ENCODE peak calls at places on chromosomes 5 and 9, in ten cellular contexts. One of them, this sample, is unnamed.

GRCh38 chr5:29276371-29276770 is 1917.1 kb upstream of the CDH6 start:
- DNase-seq in right cardiac atrium: no peak
- DNase-seq in neuronal stem cell: no peak
- DNase-seq in MM.1S: no peak
- DNase-seq in ovary: no peak
- DNase-seq in GM23248: no peak
- DNase-seq in K562: no peak
- DNase-seq in mucosa of descending colon: no peak
- DNase-seq in IMR-90: no peak
- DNase-seq in tibial artery: no peak
- DNase-seq in this sample: no peak

GRCh38 chr5:1544294-1545010 is 20.7 kb upstream of the LPCAT1 start:
- DNase-seq in tibial artery: no peak
- DNase-seq in mucosa of descending colon: no peak
- DNase-seq in neuronal stem cell: no peak
- DNase-seq in MM.1S: no peak
- DNase-seq in IMR-90: no peak
- DNase-seq in right cardiac atrium: no peak
- DNase-seq in K562: no peak
- DNase-seq in ovary: no peak
- DNase-seq in GM23248: peak; percentile 12
- DNase-seq in this sample: no peak

GRCh38 chr9:117234178-117234577 is 180.7 kb downstream of the ASTN2 start:
- DNase-seq in GM23248: no peak
- DNase-seq in K562: no peak
- DNase-seq in mucosa of descending colon: no peak
- DNase-seq in right cardiac atrium: no peak
- DNase-seq in tibial artery: no peak
- DNase-seq in neuronal stem cell: no peak
- DNase-seq in MM.1S: no peak
- DNase-seq in ovary: no peak
- DNase-seq in IMR-90: no peak
- DNase-seq in this sample: no peak

GRCh38 chr9:109483771-109484442 is 14.2 kb downstream of the PTPN3 start:
- DNase-seq in ovary: no peak
- DNase-seq in MM.1S: no peak
- DNase-seq in neuronal stem cell: no peak
- DNase-seq in mucosa of descending colon: no peak
- DNase-seq in IMR-90: no peak
- DNase-seq in K562: no peak
- DNase-seq in GM23248: no peak
- DNase-seq in tibial artery: no peak
- DNase-seq in right cardiac atrium: no peak
- DNase-seq in this sample: no peak

GRCh38 chr5:124908603-124909451 is 162.4 kb upstream of the ZNF608 start:
- DNase-seq in neuronal stem cell: no peak
- DNase-seq in right cardiac atrium: no peak
- DNase-seq in mucosa of descending colon: peak; percentile 54
- DNase-seq in ovary: no peak
- DNase-seq in MM.1S: no peak
- DNase-seq in K562: no peak
- DNase-seq in IMR-90: peak; percentile 18
- DNase-seq in GM23248: peak; percentile 43
- DNase-seq in tibial artery: no peak
- DNase-seq in this sample: no peak

GRCh38 chr5:89302102-89302891 is 419.3 kb upstream of the MEF2C start:
- DNase-seq in K562: no peak
- DNase-seq in right cardiac atrium: no peak
- DNase-seq in mucosa of descending colon: no peak
- DNase-seq in neuronal stem cell: no peak
- DNase-seq in GM23248: no peak
- DNase-seq in tibial artery: no peak
- DNase-seq in IMR-90: no peak
- DNase-seq in MM.1S: no peak
- DNase-seq in ovary: no peak
- DNase-seq in this sample: no peak

GRCh38 chr5:91175708-91176107 is 207.4 kb downstream of the ARRDC3 start:
- DNase-seq in MM.1S: no peak
- DNase-seq in ovary: no peak
- DNase-seq in K562: no peak
- DNase-seq in GM23248: no peak
- DNase-seq in tibial artery: no peak
- DNase-seq in right cardiac atrium: no peak
- DNase-seq in neuronal stem cell: no peak
- DNase-seq in mucosa of descending colon: no peak
- DNase-seq in IMR-90: no peak
- DNase-seq in this sample: no peak

GRCh38 chr5:127492854-127493738 is 24.3 kb upstream of the PRRC1 start:
- DNase-seq in neuronal stem cell: peak; percentile 44
- DNase-seq in mucosa of descending colon: peak; percentile 12
- DNase-seq in MM.1S: peak; percentile 57
- DNase-seq in right cardiac atrium: no peak
- DNase-seq in K562: peak; percentile 38
- DNase-seq in IMR-90: peak; percentile 36
- DNase-seq in GM23248: peak; percentile 72
- DNase-seq in tibial artery: no peak
- DNase-seq in ovary: no peak
- DNase-seq in this sample: no peak

GRCh38 chr9:129237804-129238203 is 59.7 kb upstream of the IER5L start:
- DNase-seq in MM.1S: no peak
- DNase-seq in IMR-90: no peak
- DNase-seq in GM23248: no peak
- DNase-seq in tibial artery: no peak
- DNase-seq in neuronal stem cell: no peak
- DNase-seq in mucosa of descending colon: no peak
- DNase-seq in K562: no peak
- DNase-seq in right cardiac atrium: no peak
- DNase-seq in ovary: no peak
- DNase-seq in this sample: no peak

GRCh38 chr5:39130716-39131115 is 56.5 kb upstream of the RICTOR start:
- DNase-seq in K562: no peak
- DNase-seq in ovary: no peak
- DNase-seq in IMR-90: no peak
- DNase-seq in tibial artery: no peak
- DNase-seq in MM.1S: no peak
- DNase-seq in right cardiac atrium: no peak
- DNase-seq in GM23248: no peak
- DNase-seq in mucosa of descending colon: no peak
- DNase-seq in neuronal stem cell: no peak
- DNase-seq in this sample: no peak

GRCh38 chr5:39132128-39132447 is 57.9 kb upstream of the RICTOR start:
- DNase-seq in right cardiac atrium: no peak
- DNase-seq in ovary: no peak
- DNase-seq in MM.1S: no peak
- DNase-seq in mucosa of descending colon: no peak
- DNase-seq in neuronal stem cell: no peak
- DNase-seq in K562: no peak
- DNase-seq in GM23248: peak; percentile 12
- DNase-seq in tibial artery: no peak
- DNase-seq in IMR-90: no peak
- DNase-seq in this sample: no peak

GRCh38 chr5:39132792-39133191 is 58.6 kb upstream of the RICTOR start:
- DNase-seq in neuronal stem cell: no peak
- DNase-seq in K562: no peak
- DNase-seq in IMR-90: no peak
- DNase-seq in right cardiac atrium: no peak
- DNase-seq in ovary: no peak
- DNase-seq in MM.1S: no peak
- DNase-seq in GM23248: no peak
- DNase-seq in mucosa of descending colon: no peak
- DNase-seq in tibial artery: no peak
- DNase-seq in this sample: no peak

GRCh38 chr5:39131210-39132127 is 57.3 kb upstream of the RICTOR start:
- DNase-seq in tibial artery: no peak
- DNase-seq in right cardiac atrium: no peak
- DNase-seq in ovary: no peak
- DNase-seq in IMR-90: no peak
- DNase-seq in K562: no peak
- DNase-seq in neuronal stem cell: no peak
- DNase-seq in MM.1S: no peak
- DNase-seq in mucosa of descending colon: no peak
- DNase-seq in GM23248: no peak
- DNase-seq in this sample: no peak
- H3K4me1 ChIP-seq in tibial artery: no peaks in the 10 kb centered on the region
- H3K4me1 ChIP-seq in right cardiac atrium: no peaks in the 10 kb centered on the region
- H3K4me1 ChIP-seq in ovary: no peaks in the 10 kb centered on the region
- H3K4me1 ChIP-seq in IMR-90: no peaks in the 10 kb centered on the region
- H3K4me1 ChIP-seq in K562: no peaks in the 10 kb centered on the region
- H3K4me1 ChIP-seq in neuronal stem cell: no peaks in the 10 kb centered on the region
- H3K4me1 ChIP-seq in MM.1S: peaks cover 31% of the 10 kb centered on the region
- H3K4me1 ChIP-seq in mucosa of descending colon: no peaks in the 10 kb centered on the region
- H3K4me1 ChIP-seq in GM23248: no peaks in the 10 kb centered on the region
- H3K4me1 ChIP-seq in this sample: no peaks in the 10 kb centered on the region

GRCh38 chr5:157186309-157187045 is 5.8 kb downstream of the ITK start:
- DNase-seq in neuronal stem cell: no peak
- DNase-seq in GM23248: no peak
- DNase-seq in mucosa of descending colon: no peak
- DNase-seq in MM.1S: no peak
- DNase-seq in ovary: no peak
- DNase-seq in tibial artery: no peak
- DNase-seq in K562: no peak
- DNase-seq in right cardiac atrium: no peak
- DNase-seq in IMR-90: no peak
- DNase-seq in this sample: no peak
- H3K4me1 ChIP-seq in neuronal stem cell: no peaks in the 10 kb centered on the region
- H3K4me1 ChIP-seq in GM23248: no peaks in the 10 kb centered on the region
- H3K4me1 ChIP-seq in mucosa of descending colon: no peaks in the 10 kb centered on the region
- H3K4me1 ChIP-seq in MM.1S: no peaks in the 10 kb centered on the region
- H3K4me1 ChIP-seq in ovary: no peaks in the 10 kb centered on the region
- H3K4me1 ChIP-seq in tibial artery: no peaks in the 10 kb centered on the region
- H3K4me1 ChIP-seq in K562: no peaks in the 10 kb centered on the region
- H3K4me1 ChIP-seq in right cardiac atrium: no peaks in the 10 kb centered on the region
- H3K4me1 ChIP-seq in IMR-90: no peaks in the 10 kb centered on the region
- H3K4me1 ChIP-seq in this sample: no peaks in the 10 kb centered on the region

GRCh38 chr5:132493821-132494220 is 3.2 kb upstream of the IRF1 start:
- DNase-seq in GM23248: no peak
- DNase-seq in K562: no peak
- DNase-seq in mucosa of descending colon: no peak
- DNase-seq in neuronal stem cell: no peak
- DNase-seq in IMR-90: no peak
- DNase-seq in MM.1S: no peak
- DNase-seq in tibial artery: no peak
- DNase-seq in ovary: no peak
- DNase-seq in right cardiac atrium: no peak
- DNase-seq in this sample: no peak

GRCh38 chr5:132493241-132493640 is 2.7 kb upstream of the IRF1 start:
- DNase-seq in GM23248: no peak
- DNase-seq in MM.1S: no peak
- DNase-seq in tibial artery: no peak
- DNase-seq in neuronal stem cell: no peak
- DNase-seq in IMR-90: no peak
- DNase-seq in ovary: no peak
- DNase-seq in K562: no peak
- DNase-seq in mucosa of descending colon: peak; percentile 6
- DNase-seq in right cardiac atrium: no peak
- DNase-seq in this sample: no peak

GRCh38 chr5:132496631-132497487 is 6.3 kb upstream of the IRF1 start:
- DNase-seq in K562: peak; percentile 87
- DNase-seq in GM23248: peak; percentile 86
- DNase-seq in tibial artery: peak; percentile 88
- DNase-seq in MM.1S: peak; percentile 90
- DNase-seq in mucosa of descending colon: peak; percentile 95
- DNase-seq in ovary: peak; percentile 87
- DNase-seq in IMR-90: peak; percentile 87
- DNase-seq in right cardiac atrium: peak; percentile 97
- DNase-seq in neuronal stem cell: peak; percentile 63
- DNase-seq in this sample: peak; percentile 93

GRCh38 chr5:132495672-132496630 is 5.4 kb upstream of the IRF1 start:
- DNase-seq in neuronal stem cell: no peak
- DNase-seq in tibial artery: peak; percentile 84
- DNase-seq in IMR-90: peak; percentile 82
- DNase-seq in MM.1S: peak; percentile 96
- DNase-seq in GM23248: peak; percentile 95
- DNase-seq in ovary: peak; percentile 91
- DNase-seq in right cardiac atrium: peak; percentile 96
- DNase-seq in mucosa of descending colon: peak; percentile 94
- DNase-seq in K562: peak; percentile 92
- DNase-seq in this sample: peak; percentile 91

GRCh38 chr5:132495063-132495671 is 4.6 kb upstream of the IRF1 start:
- DNase-seq in mucosa of descending colon: peak; percentile 26
- DNase-seq in ovary: no peak
- DNase-seq in tibial artery: no peak
- DNase-seq in K562: no peak
- DNase-seq in right cardiac atrium: no peak
- DNase-seq in MM.1S: no peak
- DNase-seq in IMR-90: no peak
- DNase-seq in GM23248: no peak
- DNase-seq in neuronal stem cell: no peak
- DNase-seq in this sample: no peak
- H3K4me1 ChIP-seq in mucosa of descending colon: peaks cover 40% of the 10 kb centered on the region
- H3K4me1 ChIP-seq in ovary: peaks cover 13% of the 10 kb centered on the region
- H3K4me1 ChIP-seq in tibial artery: peaks cover 52% of the 10 kb centered on the region
- H3K4me1 ChIP-seq in K562: peaks cover 43% of the 10 kb centered on the region
- H3K4me1 ChIP-seq in right cardiac atrium: peaks cover 14% of the 10 kb centered on the region
- H3K4me1 ChIP-seq in MM.1S: peaks cover 56% of the 10 kb centered on the region
- H3K4me1 ChIP-seq in IMR-90: peaks cover 26% of the 10 kb centered on the region
- H3K4me1 ChIP-seq in GM23248: peaks cover 25% of the 10 kb centered on the region
- H3K4me1 ChIP-seq in neuronal stem cell: peaks cover 14% of the 10 kb centered on the region
- H3K4me1 ChIP-seq in this sample: peaks cover 63% of the 10 kb centered on the region

GRCh38 chr9:76576344-76576743 is 117.4 kb downstream of the GCNT1 start:
- DNase-seq in neuronal stem cell: no peak
- DNase-seq in IMR-90: peak; percentile 66
- DNase-seq in MM.1S: no peak
- DNase-seq in tibial artery: peak; percentile 53
- DNase-seq in right cardiac atrium: peak; percentile 54
- DNase-seq in mucosa of descending colon: peak; percentile 57
- DNase-seq in K562: no peak
- DNase-seq in GM23248: peak; percentile 85
- DNase-seq in ovary: no peak
- DNase-seq in this sample: no peak
- H3K4me1 ChIP-seq in neuronal stem cell: no peaks in the 10 kb centered on the region
- H3K4me1 ChIP-seq in IMR-90: no peaks in the 10 kb centered on the region
- H3K4me1 ChIP-seq in MM.1S: no peaks in the 10 kb centered on the region
- H3K4me1 ChIP-seq in tibial artery: no peaks in the 10 kb centered on the region
- H3K4me1 ChIP-seq in right cardiac atrium: no peaks in the 10 kb centered on the region
- H3K4me1 ChIP-seq in mucosa of descending colon: no peaks in the 10 kb centered on the region
- H3K4me1 ChIP-seq in K562: no peaks in the 10 kb centered on the region
- H3K4me1 ChIP-seq in GM23248: peaks cover 19% of the 10 kb centered on the region
- H3K4me1 ChIP-seq in ovary: no peaks in the 10 kb centered on the region
- H3K4me1 ChIP-seq in this sample: no peaks in the 10 kb centered on the region

DNA sequence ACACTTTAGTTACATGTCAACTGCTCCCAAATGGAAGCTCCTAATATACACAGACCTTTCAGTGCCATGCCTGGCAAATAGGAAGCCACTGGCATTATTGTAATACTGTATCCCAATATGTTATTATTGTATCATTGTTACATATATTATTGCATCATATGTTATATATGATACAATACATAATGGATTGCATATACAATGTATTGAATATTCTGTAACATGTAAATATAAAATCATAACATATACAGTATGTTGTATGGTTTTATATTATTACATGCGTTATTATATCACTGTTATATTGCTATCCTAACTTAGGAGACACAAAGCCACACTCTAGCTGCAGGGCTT is 38.5 kb downstream of the RAPGEF1 start:
- DNase-seq in ovary: no peak
- DNase-seq in K562: no peak
- DNase-seq in IMR-90: no peak
- DNase-seq in MM.1S: no peak
- DNase-seq in tibial artery: no peak
- DNase-seq in GM23248: no peak
- DNase-seq in right cardiac atrium: no peak
- DNase-seq in neuronal stem cell: no peak
- DNase-seq in mucosa of descending colon: no peak
- DNase-seq in this sample: no peak
- H3K4me1 ChIP-seq in ovary: peaks cover 9% of the 10 kb centered on the region
- H3K4me1 ChIP-seq in K562: peaks cover 17% of the 10 kb centered on the region
- H3K4me1 ChIP-seq in IMR-90: peaks cover 16% of the 10 kb centered on the region
- H3K4me1 ChIP-seq in MM.1S: no peaks in the 10 kb centered on the region
- H3K4me1 ChIP-seq in tibial artery: peaks cover 48% of the 10 kb centered on the region
- H3K4me1 ChIP-seq in GM23248: peaks cover 4% of the 10 kb centered on the region
- H3K4me1 ChIP-seq in right cardiac atrium: peaks cover 18% of the 10 kb centered on the region
- H3K4me1 ChIP-seq in neuronal stem cell: peaks cover 7% of the 10 kb centered on the region
- H3K4me1 ChIP-seq in mucosa of descending colon: peaks cover 34% of the 10 kb centered on the region
- H3K4me1 ChIP-seq in this sample: peaks cover 98% of the 10 kb centered on the region

This sample was measured in left ventricle myocardium inferior.